ENCODE peak calls at places on chromosomes 6 and 20, in ten cellular contexts. W is colonic mucosa, N is Panc1, Y is HepG2, R is uterus, I is BE2C, X is heart left ventricle, M is pancreas, S is upper lobe of right lung, G is GM06990. H is an unnamed sample.

GRCh38 chr6:166942393-166943168 is 13.8 kb downstream of the RNASET2 start:
- DNase-seq in W (peak), N (no peak), Y (no peak), R (no peak), I (peak), X (no peak), M (no peak), S (no peak), G (no peak), H (no peak)

GRCh38 chr20:12570371-12570770 is 438.4 kb upstream of the SPTLC3 start:
- DNase-seq in W (peak), N (no peak), Y (peak), R (no peak), I (peak), X (no peak), M (no peak), S (no peak), G (no peak), H (peak)

GRCh38 chr6:37982320-37982719 is 162.8 kb downstream of the ZFAND3 start:
- DNase-seq in W (no peak), N (no peak), Y (no peak), R (no peak), I (no peak), X (no peak), M (no peak), S (no peak), G (no peak), H (no peak)

GRCh38 chr6:27139753-27140522 is 107.6 kb upstream of the PRSS16 start:
- DNase-seq in W (peak), N (no peak), Y (no peak), R (no peak), I (peak), X (no peak), M (no peak), S (no peak), G (peak), H (no peak)

GRCh38 chr6:164133095-164133494 is 718.6 kb downstream of the QKI start:
- DNase-seq in W (no peak), N (no peak), Y (no peak), R (no peak), I (no peak), X (no peak), M (no peak), S (no peak), G (no peak), H (no peak)

GRCh38 chr6:148329568-148330299 is 12.9 kb upstream of the SASH1 start:
- DNase-seq in W (no peak), N (no peak), Y (no peak), R (no peak), I (no peak), X (no peak), M (no peak), S (no peak), G (no peak), H (peak)

GRCh38 chr6:170083236-170084051 is 207.4 kb downstream of the DLL1 start:
- DNase-seq in W (no peak), N (no peak), Y (no peak), R (no peak), I (no peak), X (no peak), M (peak), S (no peak), G (no peak), H (no peak)

GRCh38 chr6:167712332-167713087 is 114.2 kb upstream of the AFDN start:
- DNase-seq in W (peak), N (no peak), Y (no peak), R (no peak), I (no peak), X (no peak), M (no peak), S (no peak), G (no peak), H (no peak)

GRCh38 chr6:1837868-1838267 is 228.2 kb downstream of the FOXC1 start:
- DNase-seq in W (no peak), N (no peak), Y (no peak), R (no peak), I (no peak), X (no peak), M (no peak), S (no peak), G (no peak), H (peak)

GRCh38 chr6:31055401-31055800 is 45.1 kb downstream of the MUC22 start:
- DNase-seq in W (no peak), N (no peak), Y (no peak), R (no peak), I (no peak), X (no peak), M (no peak), S (no peak), G (no peak), H (peak)

GRCh38 chr6:153503810-153504209 is 372.7 kb upstream of the RGS17 start:
- DNase-seq in W (no peak), N (no peak), Y (peak), R (no peak), I (peak), X (no peak), M (no peak), S (no peak), G (no peak), H (peak)

GRCh38 chr6:152124432-152125074 is 317.1 kb downstream of the ESR1 start:
- DNase-seq in W (no peak), N (peak), Y (peak), R (no peak), I (no peak), X (no peak), M (no peak), S (no peak), G (no peak), H (peak)

GRCh38 chr6:20180935-20181334 is 31.3 kb downstream of the MBOAT1 start:
- DNase-seq in W (no peak), N (no peak), Y (no peak), R (no peak), I (no peak), X (no peak), M (no peak), S (no peak), G (no peak), H (peak)

GRCh38 chr20:5489596-5489995 is 172.8 kb upstream of the PROKR2 start:
- DNase-seq in W (no peak), N (no peak), Y (no peak), R (no peak), I (no peak), X (no peak), M (no peak), S (no peak), G (no peak), H (no peak)

GRCh38 chr20:9323622-9324021 is 190.8 kb upstream of the LAMP5 start:
- DNase-seq in W (no peak), N (no peak), Y (peak), R (no peak), I (peak), X (no peak), M (no peak), S (no peak), G (no peak), H (peak)

GRCh38 chr20:10309326-10309725 is 90.7 kb downstream of the SNAP25 start:
- DNase-seq in W (no peak), N (peak), Y (no peak), R (no peak), I (peak), X (no peak), M (no peak), S (no peak), G (no peak), H (peak)

GRCh38 chr6:131642565-131643261 is 5.6 kb downstream of the ENPP3 start:
- DNase-seq in W (no peak), N (no peak), Y (no peak), R (no peak), I (no peak), X (no peak), M (no peak), S (no peak), G (no peak), H (no peak)

GRCh38 chr6:154909821-154910220 is 85.3 kb upstream of the TIAM2 start:
- DNase-seq in W (no peak), N (no peak), Y (no peak), R (no peak), I (no peak), X (no peak), M (no peak), S (no peak), G (no peak), H (no peak)

GRCh38 chr20:48360338-48360698 is 467.5 kb downstream of the PREX1 start:
- DNase-seq in W (no peak), N (no peak), Y (no peak), R (no peak), I (no peak), X (no peak), M (no peak), S (no peak), G (peak), H (no peak)

GRCh38 chr6:25309886-25310285 is 30.7 kb downstream of the CARMIL1 start:
- DNase-seq in W (no peak), N (no peak), Y (no peak), R (no peak), I (no peak), X (no peak), M (no peak), S (no peak), G (no peak), H (no peak)

GRCh38 chr6:138518054-138518453 is 18.8 kb upstream of the NHSL1 start:
- DNase-seq in W (no peak), N (no peak), Y (no peak), R (no peak), I (no peak), X (no peak), M (no peak), S (no peak), G (no peak), H (no peak)
- H3K4me3 ChIP-seq in W (no peak), N (no peak), Y (no peak), R (no peak), I (no peak), X (no peak), M (no peak), S (no peak), G (no peak), H (no peak)

GRCh38 chr6:34795836-34796425 is 4.0 kb downstream of the BLTP3A start:
- DNase-seq in W (no peak), N (no peak), Y (peak), R (no peak), I (no peak), X (no peak), M (no peak), S (no peak), G (no peak), H (peak)

GRCh38 chr6:34792605-34793500 is 970 bp downstream of the BLTP3A start:
- DNase-seq in W (peak), N (no peak), Y (peak), R (peak), I (peak), X (peak), M (no peak), S (no peak), G (peak), H (peak)

GRCh38 chr6:34793877-34794276 is 2.0 kb downstream of the BLTP3A start:
- DNase-seq in W (no peak), N (no peak), Y (no peak), R (no peak), I (no peak), X (no peak), M (no peak), S (no peak), G (no peak), H (no peak)

GRCh38 chr6:34791164-34791841 is 580 bp upstream of the BLTP3A start:
- DNase-seq in W (peak), N (no peak), Y (peak), R (peak), I (peak), X (peak), M (peak), S (peak), G (no peak), H (peak)

DNA sequence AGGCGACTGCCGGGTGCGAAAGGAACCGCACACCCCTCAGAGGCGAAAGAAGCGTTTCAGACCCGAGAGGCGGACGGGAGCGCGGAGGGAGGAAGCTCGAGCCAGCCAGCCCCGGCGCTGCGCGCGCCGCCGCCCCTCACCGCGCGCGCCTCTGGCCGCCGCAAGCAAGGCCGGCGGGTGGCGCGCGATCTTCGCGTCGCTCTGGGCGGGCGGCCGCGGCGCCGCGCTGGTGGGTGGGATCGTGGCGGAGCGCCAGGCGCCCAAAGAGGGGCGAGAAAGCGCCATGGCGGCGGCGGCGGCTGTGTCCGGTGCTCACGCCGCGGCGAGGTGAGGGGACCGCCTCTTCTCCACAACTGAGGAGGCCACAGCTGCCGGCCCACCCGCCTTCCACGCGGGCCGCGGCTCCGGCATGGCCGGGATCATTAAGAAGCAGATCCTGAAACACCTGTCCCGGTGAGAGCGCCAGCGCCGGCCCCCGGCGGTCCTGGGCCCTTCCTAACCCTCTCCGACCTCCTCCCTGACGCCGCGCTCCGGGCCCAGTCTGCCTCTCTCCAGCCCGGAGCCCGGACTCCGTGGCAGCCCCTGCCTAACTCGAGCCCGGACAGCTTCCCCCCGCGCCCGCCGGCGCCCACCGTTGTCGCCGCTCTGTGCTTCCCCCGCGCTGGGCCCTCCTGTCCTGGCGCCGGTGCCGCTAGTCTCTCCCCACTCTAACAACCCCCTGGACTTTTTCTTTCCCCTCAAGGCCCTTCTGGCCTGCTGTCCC is at the start of gene BLTP3A:
- DNase-seq in W (peak), N (no peak), Y (peak), R (peak), I (peak), X (peak), M (peak), S (peak), G (peak), H (peak)
- TF ChIP-seq CTCF in W (no peak), N (peak), Y (no peak), R (no peak), I (no peak), X (no peak), M (no peak), S (no peak), G (no peak), H (no peak)

GRCh38 chr6:143062551-143062950 is 1.9 kb downstream of the AIG1 start:
- DNase-seq in W (no peak), N (no peak), Y (no peak), R (no peak), I (no peak), X (no peak), M (no peak), S (no peak), G (no peak), H (no peak)

GRCh38 chr6:143063631-143064030 is 2.9 kb downstream of the AIG1 start:
- DNase-seq in W (no peak), N (no peak), Y (no peak), R (no peak), I (no peak), X (no peak), M (no peak), S (no peak), G (no peak), H (no peak)

GRCh38 chr6:143060354-143060805 is 309 bp upstream of the AIG1 start:
- DNase-seq in W (peak), N (no peak), Y (peak), R (peak), I (peak), X (peak), M (peak), S (peak), G (peak), H (peak)

GRCh38 chr6:143060806-143061596 is at the start of gene AIG1:
- DNase-seq in W (peak), N (no peak), Y (no peak), R (peak), I (peak), X (no peak), M (no peak), S (no peak), G (peak), H (no peak)

GRCh38 chr6:143061597-143062385 is 1.1 kb downstream of the AIG1 start:
- DNase-seq in W (no peak), N (no peak), Y (peak), R (no peak), I (no peak), X (no peak), M (no peak), S (no peak), G (no peak), H (no peak)
- H3K4me3 ChIP-seq in W (peak), N (peak), Y (peak), R (no peak), I (no peak), X (peak), M (no peak), S (peak), G (peak), H (peak)

GRCh38 chr20:47241345-47241781 is 115.1 kb downstream of the ZMYND8 start:
- DNase-seq in W (no peak), N (no peak), Y (no peak), R (peak), I (no peak), X (no peak), M (no peak), S (no peak), G (no peak), H (no peak)

GRCh38 chr20:47237715-47238114 is 118.8 kb downstream of the ZMYND8 start:
- DNase-seq in W (no peak), N (no peak), Y (no peak), R (no peak), I (no peak), X (no peak), M (no peak), S (no peak), G (no peak), H (no peak)

GRCh38 chr20:47235853-47236638 is 120.5 kb downstream of the ZMYND8 start:
- DNase-seq in W (no peak), N (no peak), Y (no peak), R (no peak), I (peak), X (no peak), M (no peak), S (no peak), G (no peak), H (no peak)

GRCh38 chr20:47236639-47236900 is 119.9 kb downstream of the ZMYND8 start:
- DNase-seq in W (no peak), N (no peak), Y (no peak), R (no peak), I (no peak), X (no peak), M (no peak), S (no peak), G (no peak), H (no peak)

DNA sequence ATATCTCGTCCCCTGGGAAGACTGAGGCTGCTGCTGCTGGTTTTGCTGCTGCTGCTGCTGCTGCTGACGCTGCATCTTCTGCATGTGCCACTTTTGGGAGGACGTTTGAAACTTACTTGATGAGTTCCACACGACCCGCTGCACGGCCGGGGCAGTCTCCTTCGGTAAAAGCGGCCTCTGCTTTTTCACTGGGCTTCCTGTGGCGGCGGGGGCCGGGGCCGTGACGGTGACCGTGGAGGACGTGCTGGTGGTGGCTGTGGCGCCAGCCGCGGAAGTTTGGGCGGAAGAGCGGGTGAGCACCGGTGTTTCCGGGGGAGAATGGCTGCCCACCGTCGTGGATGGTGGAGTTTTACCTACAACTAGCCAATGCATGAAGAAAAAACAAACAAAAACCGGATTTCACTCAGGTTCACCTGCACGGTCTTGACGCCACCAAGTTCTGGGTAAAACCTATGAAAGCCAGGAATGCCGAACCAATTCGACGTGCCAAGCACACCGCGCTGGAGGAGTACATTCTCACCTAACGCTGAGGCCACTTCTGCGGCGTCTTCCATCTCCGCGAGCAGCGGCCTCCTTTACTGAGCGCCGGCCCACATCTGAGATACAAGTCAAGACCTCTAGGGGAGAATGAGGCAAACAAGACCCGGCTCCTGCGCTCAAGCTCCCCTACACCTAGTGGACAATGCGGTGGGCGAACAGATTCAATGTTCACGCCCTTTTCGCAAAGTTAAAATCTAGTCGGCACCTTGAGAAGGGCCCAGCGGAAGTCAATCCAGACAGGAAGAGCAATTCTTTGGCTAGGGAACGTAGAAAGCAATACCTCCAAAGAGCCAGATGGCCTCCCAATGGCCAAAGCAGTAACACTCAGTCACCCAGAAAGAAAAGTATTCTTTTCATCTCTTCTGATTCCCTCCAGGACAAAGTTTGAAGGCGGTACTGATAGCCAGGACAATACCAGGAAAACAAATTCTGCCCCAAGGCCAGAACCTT is 117.4 kb downstream of the ZMYND8 start:
- DNase-seq in W (no peak), N (no peak), Y (no peak), R (no peak), I (no peak), X (no peak), M (no peak), S (no peak), G (no peak), H (no peak)
- TF ChIP-seq CTCF in W (no peak), N (no peak), Y (no peak), R (no peak), I (no peak), X (no peak), M (no peak), S (no peak), G (no peak), H (no peak)

DNA sequence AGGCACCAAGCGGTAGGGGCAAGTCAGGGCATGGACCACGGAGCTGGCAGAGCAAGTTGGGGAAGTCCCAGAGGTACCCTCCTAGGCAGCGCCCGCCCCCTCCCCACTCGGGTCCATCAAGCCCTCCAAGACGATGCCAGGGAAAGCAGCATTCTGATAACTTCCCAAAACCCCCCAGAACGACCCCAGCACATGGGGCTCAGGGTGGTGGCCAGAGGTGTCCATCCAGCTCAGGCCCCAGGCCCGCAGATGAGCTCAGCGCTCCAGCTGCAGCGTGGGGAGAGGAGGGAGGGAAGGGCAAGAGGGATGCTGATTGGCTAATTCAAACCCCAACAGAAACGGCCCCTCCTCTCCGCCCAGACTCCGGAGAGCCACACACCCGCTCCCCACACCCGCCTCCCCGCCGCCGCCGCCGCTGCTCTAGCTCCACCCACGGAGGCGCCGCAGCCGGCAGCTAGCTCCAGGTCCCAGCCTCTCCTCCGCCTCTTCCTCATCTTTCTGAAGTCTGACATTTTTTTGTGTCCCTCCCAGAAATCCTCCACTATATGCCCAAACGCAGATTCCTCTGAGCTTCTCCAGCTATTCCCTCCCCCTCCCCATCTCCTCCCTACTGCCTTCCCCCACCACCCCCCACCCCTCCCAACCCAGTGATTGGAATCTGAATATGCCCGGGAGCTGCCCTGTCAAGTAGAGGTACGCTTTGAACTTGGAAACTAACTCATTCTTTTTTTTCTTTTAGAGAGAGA is 40.3 kb upstream of the TLDC2 start:
- DNase-seq in W (peak), N (peak), Y (no peak), R (peak), I (peak), X (peak), M (peak), S (peak), G (peak), H (peak)
- H3K4me3 ChIP-seq in W (peak), N (peak), Y (no peak), R (no peak), I (peak), X (peak), M (no peak), S (peak), G (peak), H (peak)

DNA sequence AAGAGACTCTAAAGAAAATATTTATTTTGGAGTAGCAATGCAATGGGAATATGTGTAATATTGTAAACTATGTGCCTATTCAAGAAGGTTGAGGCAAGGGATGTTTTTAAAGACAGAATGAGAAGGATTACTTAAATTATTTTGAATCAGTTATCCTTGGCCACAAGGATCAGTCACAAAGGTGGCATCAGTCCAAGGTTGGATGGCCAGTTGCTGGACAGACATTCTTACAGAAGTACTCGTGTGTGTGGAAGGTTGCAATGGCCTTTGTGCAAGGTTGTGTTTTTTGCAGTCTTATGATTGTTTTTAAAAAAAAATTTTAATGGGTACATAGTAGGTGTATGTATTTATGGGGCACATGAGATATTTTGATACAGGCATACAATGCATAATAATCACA is 2.0 kb downstream of the QRSL1 start:
- DNase-seq in W (no peak), N (no peak), Y (no peak), R (no peak), I (no peak), X (no peak), M (no peak), S (no peak), G (no peak), H (no peak)
- TF ChIP-seq CTCF in W (no peak), N (no peak), Y (no peak), R (no peak), I (no peak), X (no peak), M (no peak), S (no peak), G (no peak), H (no peak)

H was measured in epithelial cell of esophagus.